ENCODE peak calls at places on chromosomes 12 and 14, in five cellular contexts. C, A, V, T and W are unnamed samples.

GRCh38 chr12:11648514-11649412 is 711 bp upstream of the ETV6 start:
- DNase-seq in V (peak), T (peak), C (peak), A (peak), W (peak)

GRCh38 chr12:58918475-58918874 is 1.8 kb downstream of the LRIG3 start:
- DNase-seq in V (no peak), T (no peak), C (no peak), A (no peak), W (no peak)

GRCh38 chr12:64781374-64782029 is 22.3 kb upstream of the GNS start:
- DNase-seq in V (no peak), C (no peak), T (no peak), A (no peak), W (no peak)

GRCh38 chr12:109583733-109584132 is 10.1 kb downstream of the MVK start:
- DNase-seq in T (no peak), A (no peak), C (no peak), V (no peak), W (no peak)

GRCh38 chr12:130961921-130962326 is 8.2 kb downstream of the ADGRD1 start:
- DNase-seq in C (no peak), A (no peak), V (no peak), T (no peak), W (no peak)

GRCh38 chr12:92080390-92081285 is 65.0 kb downstream of the BTG1 start:
- DNase-seq in A (no peak), C (no peak), V (no peak), T (no peak), W (no peak)

GRCh38 chr12:22043943-22044342 is 2.1 kb upstream of the CMAS start:
- DNase-seq in V (no peak), T (no peak), C (no peak), A (no peak), W (no peak)

GRCh38 chr12:24920141-24920540 is 28.8 kb downstream of the BCAT1 start:
- DNase-seq in V (no peak), A (no peak), C (no peak), T (no peak), W (no peak)

GRCh38 chr14:105581551-105582341 is 55.4 kb downstream of the TMEM121 start:
- DNase-seq in T (no peak), A (no peak), C (peak), V (no peak), W (no peak)

GRCh38 chr14:50321009-50321660 is 9.0 kb downstream of the DMAC2L start:
- DNase-seq in T (no peak), V (peak), A (peak), C (peak), W (no peak)

GRCh38 chr12:57227315-57228115 is 2.0 kb upstream of the SHMT2 start:
- DNase-seq in V (no peak), T (no peak), C (no peak), A (no peak), W (no peak)

GRCh38 chr14:75198291-75198933 is 22.0 kb upstream of the TMED10 start:
- DNase-seq in T (no peak), C (no peak), A (peak), V (no peak), W (no peak)

GRCh38 chr14:31964979-31965734 is 111.9 kb upstream of the ARHGAP5 start:
- DNase-seq in A (no peak), T (no peak), C (no peak), V (no peak), W (no peak)
- TF ChIP-seq POLR2A in A (no peak), T (no peak), C (no peak), V (no peak), W (no peak)

DNA sequence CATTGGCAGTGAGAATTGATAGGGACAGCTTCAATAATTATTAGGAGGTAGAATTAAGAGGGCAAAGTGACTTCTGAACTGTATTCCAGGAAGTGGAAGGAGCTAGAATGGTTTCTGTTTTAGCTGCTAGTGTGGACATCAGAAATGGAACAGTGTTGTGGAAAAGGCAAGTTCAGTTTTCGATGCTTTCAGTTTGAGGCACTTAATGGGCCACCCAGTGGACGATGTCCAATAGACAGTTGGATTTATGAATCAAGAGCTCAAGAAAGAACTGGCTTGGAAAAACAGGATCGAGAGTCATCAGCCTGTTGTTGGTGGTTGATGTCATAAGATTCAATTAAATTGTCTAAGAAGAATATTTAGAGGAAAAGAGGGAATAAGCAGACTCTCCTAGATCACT is 136.3 kb downstream of the DYRK2 start:
- DNase-seq in T (no peak), V (no peak), C (no peak), A (no peak), W (no peak)
- TF ChIP-seq TAF1 in T (no peak), V (no peak), C (no peak), A (no peak), W (no peak)

DNA sequence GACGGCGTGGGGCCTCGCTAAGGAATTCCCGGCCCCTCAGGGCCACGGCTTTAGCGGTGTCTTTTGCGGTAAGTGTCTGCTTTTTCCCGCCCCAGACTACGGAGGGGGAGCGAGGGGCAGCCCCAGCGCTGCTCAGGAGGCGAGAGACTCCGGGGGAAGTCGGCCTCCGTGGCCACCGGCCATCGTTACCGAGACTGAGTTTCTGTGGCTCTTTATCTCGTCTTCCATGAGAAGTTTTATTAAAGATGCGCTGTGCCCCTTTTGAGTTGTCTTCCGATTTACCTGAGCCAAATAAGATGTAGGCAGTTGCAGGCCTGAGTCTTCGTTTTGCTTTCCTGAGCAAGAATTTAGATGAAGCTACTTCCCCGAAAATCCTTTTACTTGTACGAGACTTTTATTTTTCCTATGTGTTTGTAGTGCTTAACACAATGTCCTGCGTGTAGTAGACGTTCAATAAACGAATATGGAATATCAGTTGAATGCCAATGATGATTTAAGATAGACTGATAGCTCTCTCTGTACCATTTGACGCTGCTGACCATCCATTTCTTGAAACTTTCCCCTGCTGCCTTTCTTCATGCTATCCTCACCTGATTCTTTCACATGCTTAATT is 462 bp downstream of the SRP54 start:
- DNase-seq in A (no peak), V (no peak), T (no peak), C (no peak), W (no peak)
- TF ChIP-seq POLR2A in A (no peak), V (no peak), T (no peak), C (no peak), W (no peak)

DNA sequence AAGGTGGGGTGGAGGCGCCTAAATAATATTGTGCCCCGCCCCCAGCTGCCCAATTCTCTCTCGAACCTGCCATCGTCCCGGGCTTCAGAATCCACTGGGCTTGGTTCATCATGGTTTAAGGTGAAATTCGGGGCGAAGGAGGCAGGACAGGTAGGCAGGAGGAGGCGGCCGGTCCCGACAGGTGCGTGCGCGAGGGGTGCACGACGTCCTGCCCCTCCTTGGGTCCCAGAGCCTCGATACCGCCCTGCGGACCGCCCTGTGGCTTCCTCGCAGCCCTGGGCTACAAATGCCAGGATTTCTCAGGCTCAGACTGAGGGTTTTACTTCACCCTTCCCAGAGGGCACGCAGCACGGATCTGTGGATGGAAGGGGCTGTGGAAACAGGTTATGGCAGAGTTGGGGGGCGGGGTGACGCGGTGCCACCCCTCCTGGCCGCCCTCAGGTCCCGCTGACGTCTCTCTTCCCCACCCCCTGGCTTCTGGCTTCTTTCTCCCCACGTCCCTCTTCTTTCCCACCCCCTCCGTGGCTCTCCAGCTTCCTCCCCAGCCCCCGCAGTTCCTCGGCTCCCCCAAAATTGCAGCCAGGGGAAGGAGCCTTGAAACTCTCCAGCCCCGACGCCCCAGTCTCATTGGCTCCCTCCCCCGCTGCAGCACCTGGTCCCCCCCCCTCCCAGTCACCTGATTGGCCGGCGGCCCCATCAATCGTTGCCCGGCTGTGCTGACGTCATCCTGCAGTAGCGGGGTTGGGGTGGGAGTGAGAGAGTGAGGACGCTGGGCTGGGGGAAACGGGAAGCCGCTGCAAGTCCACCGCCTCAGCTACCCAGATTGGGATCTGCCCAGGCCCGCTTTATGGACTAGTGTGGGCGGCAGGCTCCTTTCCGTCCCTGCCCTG is at the start of gene CLSTN3:
- DNase-seq in C (peak), A (peak), T (peak), V (peak), W (peak)
- TF ChIP-seq TAF1 in C (no peak), A (peak), T (peak), V (no peak), W (no peak)

DNA sequence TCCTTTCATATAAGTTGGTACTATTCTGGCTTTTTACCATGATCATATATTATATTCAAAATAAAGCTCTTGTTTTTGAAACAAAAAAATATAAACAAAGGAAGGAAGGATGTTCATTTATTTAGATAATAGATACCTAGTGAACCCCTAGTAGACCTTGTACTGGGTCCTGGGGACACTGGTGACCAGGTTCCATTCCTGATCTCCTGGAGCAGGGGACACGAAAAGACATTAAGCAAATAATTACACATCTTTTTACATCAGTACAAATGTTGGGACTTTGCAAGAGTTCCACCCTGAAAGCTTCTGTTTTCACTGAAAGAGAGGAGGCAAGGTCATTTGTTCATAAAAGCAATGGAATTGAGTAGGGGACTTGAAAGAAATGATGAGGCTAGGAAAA is 49.3 kb upstream of the SLC38A4 start:
- DNase-seq in C (no peak), T (no peak), A (no peak), V (no peak), W (no peak)
- TF ChIP-seq POLR2A in C (no peak), T (no peak), A (no peak), V (no peak), W (no peak)

DNA sequence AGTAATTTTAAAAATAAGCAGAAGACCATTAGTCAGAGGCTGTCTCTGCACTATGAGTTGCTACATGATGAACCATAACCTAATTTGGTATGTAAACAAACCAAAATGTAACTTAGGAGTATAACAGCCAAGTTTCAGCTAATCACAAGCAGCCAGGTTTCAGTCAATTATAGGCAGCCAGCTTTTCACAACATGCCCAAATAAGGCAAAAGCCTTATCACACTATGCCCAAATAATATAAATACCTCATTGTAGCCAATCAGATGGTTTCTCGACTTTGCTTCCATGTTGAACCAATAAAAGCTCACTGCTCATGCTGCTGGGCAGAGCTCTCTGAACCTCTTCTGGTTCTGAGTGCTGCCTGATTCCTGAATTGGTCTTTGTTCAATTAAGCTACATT is 38.6 kb downstream of the GARIN6 start:
- DNase-seq in A (no peak), C (no peak), T (no peak), V (no peak), W (no peak)
- TF ChIP-seq TAF1 in A (no peak), C (no peak), T (no peak), V (no peak), W (no peak)

DNA sequence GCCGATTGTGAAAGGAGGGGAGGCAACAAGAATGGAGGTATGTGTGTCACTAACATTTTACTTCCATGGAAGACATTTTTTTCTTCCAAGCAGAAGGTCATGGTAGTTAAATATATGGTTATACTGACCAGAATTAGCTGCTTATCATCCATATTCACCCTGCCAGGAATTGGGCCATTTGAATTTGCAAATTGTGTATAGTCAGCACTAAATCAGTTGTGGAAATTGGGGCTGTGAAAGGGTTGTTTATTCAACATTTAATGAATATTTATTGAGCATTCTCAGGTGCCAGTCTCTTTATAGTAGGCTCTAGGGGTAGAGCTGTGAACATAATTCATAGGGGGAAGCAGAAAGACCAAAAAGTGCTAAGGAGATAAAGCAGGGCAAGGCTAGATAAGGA is 38.0 kb downstream of the METAP2 start:
- DNase-seq in T (no peak), V (no peak), C (no peak), A (no peak), W (no peak)
- TF ChIP-seq POLR2A in T (no peak), V (no peak), C (no peak), A (no peak), W (no peak)

GRCh38 chr14:92553456-92553855 is 39.9 kb downstream of the RIN3 start:
- DNase-seq in A (no peak), T (no peak), V (no peak), C (no peak), W (no peak)
- TF ChIP-seq TAF1 in A (no peak), T (no peak), V (no peak), C (no peak), W (no peak)

GRCh38 chr12:45215419-45216296 is at the start of gene ANO6:
- DNase-seq in C (peak), A (peak), V (peak), T (peak), W (peak)
- TF ChIP-seq POLR2A in C (peak), A (peak), V (peak), T (peak), W (peak)

GRCh38 chr14:103543721-103544626 is 15.0 kb downstream of the TRMT61A start:
- DNase-seq in C (no peak), A (no peak), T (peak), V (no peak), W (no peak)
- TF ChIP-seq TAF1 in C (no peak), A (no peak), T (no peak), V (no peak), W (no peak)